ENCODE peak calls at places on chromosomes 3 and 15, in four cellular contexts. C, M, S and J are unnamed samples.
A peak's percentile ranks its signal among the peaks of the same experiment; 100 is the strongest.

GRCh38 chr15:80580107-80580506 is 115.0 kb upstream of the ABHD17C start:
- DNase-seq in C (no peak), M (peak; percentile 70), S (peak; percentile 71), J (no peak)

GRCh38 chr3:49461443-49462171 is 8.5 kb upstream of the DAG1 start:
- DNase-seq in C (peak; percentile 41), M (no peak), S (peak; percentile 33), J (no peak)

GRCh38 chr3:48194446-48195071 is 6.3 kb upstream of the CDC25A start:
- DNase-seq in C (peak; percentile 12), M (no peak), S (peak; percentile 82), J (no peak)

GRCh38 chr3:1908651-1909445 is 189.8 kb upstream of the CNTN4 start:
- DNase-seq in C (no peak), M (no peak), S (no peak), J (no peak)

GRCh38 chr3:9111349-9112265 is 137.8 kb downstream of the SRGAP3 start:
- DNase-seq in C (no peak), M (peak; percentile 10), S (no peak), J (no peak)

GRCh38 chr3:156176048-156176447 is 55.7 kb downstream of the KCNAB1 start:
- DNase-seq in C (no peak), M (no peak), S (no peak), J (no peak)

GRCh38 chr3:20043398-20043797 is 3.2 kb downstream of the KAT2B start:
- DNase-seq in C (no peak), M (no peak), S (peak; percentile 51), J (peak; percentile 22)

GRCh38 chr3:182214406-182214805 is 502.7 kb downstream of the SOX2 start:
- DNase-seq in C (no peak), M (no peak), S (no peak), J (no peak)

GRCh38 chr3:84108442-84108971 is 850.3 kb upstream of the CADM2 start:
- DNase-seq in C (no peak), M (peak; percentile 38), S (peak; percentile 1), J (no peak)

GRCh38 chr3:11568503-11569155 is 75.1 kb downstream of the VGLL4 start:
- DNase-seq in C (no peak), M (peak; percentile 86), S (peak; percentile 95), J (no peak)

GRCh38 chr15:45186771-45187577 is 792 bp downstream of the SHF start:
- DNase-seq in C (no peak), M (no peak), S (peak; percentile 32), J (no peak)

GRCh38 chr3:113485161-113485609 is 29.8 kb downstream of the SPICE1 start:
- DNase-seq in C (no peak), M (no peak), S (no peak), J (no peak)

GRCh38 chr3:98884675-98885371 is 16.7 kb downstream of the DCBLD2 start:
- DNase-seq in C (no peak), M (no peak), S (peak; percentile 72), J (no peak)

GRCh38 chr3:159604151-159604581 is 384.5 kb upstream of the IL12A start:
- DNase-seq in C (no peak), M (no peak), S (no peak), J (no peak)

GRCh38 chr3:195735036-195735695 is 14.4 kb downstream of the MUC20 start:
- DNase-seq in C (no peak), M (no peak), S (no peak), J (no peak)

GRCh38 chr3:126530171-126531050 is 6.5 kb downstream of the CHST13 start:
- DNase-seq in C (no peak), M (no peak), S (no peak), J (no peak)

GRCh38 chr15:58070801-58071418 is 5.4 kb upstream of the ALDH1A2 start:
- DNase-seq in C (peak; percentile 17), M (peak; percentile 9), S (peak; percentile 81), J (no peak)

GRCh38 chr3:24004171-24004938 is 59.3 kb downstream of the NR1D2 start:
- DNase-seq in C (no peak), M (no peak), S (no peak), J (no peak)

GRCh38 chr15:92848464-92848851 is 51.7 kb upstream of the CHD2 start:
- DNase-seq in C (no peak), M (no peak), S (no peak), J (no peak)

GRCh38 chr3:58246148-58247051 is 8.8 kb downstream of the ABHD6 start:
- DNase-seq in C (no peak), M (no peak), S (no peak), J (no peak)

GRCh38 chr3:124283644-124284008 is 291.7 kb upstream of the ROPN1 start:
- DNase-seq in C (no peak), M (no peak), S (no peak), J (no peak)

GRCh38 chr15:55407631-55407948 is 569 bp downstream of the CCPG1 start:
- DNase-seq in C (no peak), M (no peak), S (peak; percentile 66), J (no peak)

GRCh38 chr3:78165876-78166275 is 1126.0 kb downstream of the ROBO2 start:
- DNase-seq in C (no peak), M (no peak), S (peak; percentile 37), J (no peak)

GRCh38 chr3:121992601-121993560 is 29.2 kb downstream of the ILDR1 start:
- DNase-seq in C (no peak), M (no peak), S (no peak), J (no peak)

GRCh38 chr15:57522148-57522547 is 69.6 kb upstream of the MYZAP start:
- DNase-seq in C (no peak), M (no peak), S (no peak), J (no peak)

GRCh38 chr15:88535100-88535499 is 11.4 kb downstream of the DET1 start:
- DNase-seq in C (no peak), M (no peak), S (no peak), J (no peak)

GRCh38 chr3:37813403-37813802 is 48.3 kb upstream of the CTDSPL start:
- DNase-seq in C (no peak), M (no peak), S (no peak), J (no peak)

GRCh38 chr15:57424628-57425405 is 48.5 kb downstream of the CGNL1 start:
- DNase-seq in C (no peak), M (no peak), S (no peak), J (no peak)

GRCh38 chr3:188853896-188854295 is 317.9 kb upstream of the TPRG1 start:
- DNase-seq in C (no peak), M (peak; percentile 53), S (peak; percentile 79), J (no peak)

GRCh38 chr3:114499986-114500385 is 206.2 kb downstream of the TIGIT start:
- DNase-seq in C (no peak), M (no peak), S (no peak), J (no peak)

GRCh38 chr3:157436583-157437300 is at the start of gene PTX3:
- DNase-seq in C (peak; percentile 56), M (peak; percentile 94), S (peak; percentile 91), J (no peak)

GRCh38 chr3:18295171-18295920 is 129.8 kb downstream of the SATB1 start:
- DNase-seq in C (no peak), M (peak; percentile 10), S (peak; percentile 55), J (no peak)

GRCh38 chr15:71448688-71449114 is 333.4 kb downstream of the THSD4 start:
- DNase-seq in C (peak; percentile 3), M (peak; percentile 36), S (peak; percentile 85), J (no peak)

GRCh38 chr15:43509002-43509922 is 8.1 kb upstream of the MAP1A start:
- DNase-seq in C (no peak), M (no peak), S (peak; percentile 72), J (no peak)

GRCh38 chr3:31743690-31744089 is 211.0 kb downstream of the STT3B start:
- DNase-seq in C (no peak), M (no peak), S (no peak), J (no peak)